ENCODE peak calls at places on chromosomes 11 and 22, in ten cellular contexts. T is sigmoid colon, V is tibial nerve, E is prostate gland, H is HCT116, Z is Peyer's patch, Q is ovary, P is adrenal gland, X is heart left ventricle, R is stomach. I is an unnamed sample.

GRCh38 chr22:17369553-17370035 is 334 bp downstream of the CECR2 start:
- DNase-seq in T (no peak), R (no peak), E (no peak), P (peak), X (peak), V (no peak), H (no peak), Z (peak), Q (peak), I (peak)

GRCh38 chr11:86214710-86215109 is 29.8 kb upstream of the EED start:
- DNase-seq in T (no peak), X (no peak), E (no peak), Z (no peak), Q (no peak), H (no peak), R (no peak), P (no peak), V (no peak), I (no peak)

GRCh38 chr22:22546490-22546889 is 12.6 kb downstream of the PRAME start:
- DNase-seq in E (no peak), H (no peak), T (no peak), Q (no peak), V (peak), P (peak), X (peak), R (no peak), Z (no peak), I (no peak)

GRCh38 chr22:38943181-38943580 is 14.2 kb upstream of the APOBEC3A start:
- DNase-seq in H (no peak), E (no peak), Q (no peak), T (no peak), R (peak), Z (peak), V (no peak), P (no peak), X (no peak), I (peak)

GRCh38 chr11:124798991-124799383 is 1.2 kb downstream of the MSANTD2 start:
- DNase-seq in H (no peak), P (no peak), Q (no peak), T (no peak), R (no peak), X (no peak), Z (no peak), V (no peak), E (no peak), I (peak)

GRCh38 chr11:46247664-46248063 is 29.8 kb upstream of the CREB3L1 start:
- DNase-seq in R (peak), T (no peak), P (peak), X (no peak), E (peak), Z (peak), Q (no peak), H (peak), V (no peak), I (peak)

GRCh38 chr11:5192738-5193137 is 7.7 kb downstream of the OR51V1 start:
- DNase-seq in H (no peak), Z (no peak), V (no peak), R (no peak), P (no peak), T (no peak), E (no peak), X (no peak), Q (no peak), I (no peak)

GRCh38 chr11:79413258-79413657 is 27.6 kb downstream of the TENM4 start:
- DNase-seq in R (peak), Q (peak), P (peak), X (peak), H (no peak), V (peak), E (no peak), Z (peak), T (peak), I (peak)

GRCh38 chr22:43113516-43114251 is 3.1 kb downstream of the BIK start:
- DNase-seq in T (no peak), V (no peak), E (peak), H (no peak), X (no peak), Q (no peak), Z (no peak), P (no peak), R (peak), I (peak)

GRCh38 chr11:128720522-128720985 is 26.7 kb downstream of the FLI1 start:
- DNase-seq in X (no peak), Z (peak), P (no peak), V (no peak), T (no peak), Q (no peak), R (peak), H (no peak), E (no peak), I (peak)

GRCh38 chr11:110859998-110860397 is 147.8 kb upstream of the ARHGAP20 start:
- DNase-seq in R (no peak), P (no peak), V (no peak), X (no peak), Q (no peak), H (no peak), Z (peak), E (no peak), T (no peak), I (peak)

GRCh38 chr22:42316988-42317387 is 46.5 kb upstream of the TCF20 start:
- DNase-seq in T (peak), X (peak), Z (peak), Q (no peak), E (peak), V (peak), R (peak), P (no peak), H (no peak), I (peak)

GRCh38 chr11:65524747-65525658 is at the start of gene SCYL1:
- DNase-seq in T (peak), V (peak), R (peak), Q (peak), E (peak), Z (peak), H (no peak), X (peak), P (peak), I (peak)

GRCh38 chr11:45145421-45146071 is 893 bp upstream of the PRDM11 start:
- DNase-seq in E (no peak), V (peak), P (peak), H (no peak), Q (peak), Z (peak), T (peak), X (peak), R (peak), I (peak)

GRCh38 chr11:124943242-124943641 is 7.4 kb upstream of the HEPACAM start:
- DNase-seq in E (no peak), R (no peak), P (no peak), Q (no peak), X (no peak), H (no peak), T (no peak), Z (no peak), V (no peak), I (no peak)

GRCh38 chr11:108926522-108927380 is 261.9 kb downstream of the DDX10 start:
- DNase-seq in V (no peak), H (no peak), T (no peak), R (no peak), X (no peak), Q (no peak), E (no peak), Z (no peak), P (no peak), I (no peak)

GRCh38 chr11:72780291-72781062 is 13.4 kb downstream of the STARD10 start:
- DNase-seq in H (no peak), V (no peak), Q (no peak), R (no peak), T (no peak), P (no peak), E (no peak), Z (no peak), X (no peak), I (peak)

GRCh38 chr11:78676026-78676557 is 101.4 kb upstream of the NARS2 start:
- DNase-seq in Z (no peak), R (no peak), X (no peak), Q (no peak), E (no peak), P (no peak), V (no peak), T (peak), H (no peak), I (no peak)

GRCh38 chr11:122696662-122697061 is 41.1 kb downstream of the UBASH3B start:
- DNase-seq in T (no peak), P (no peak), R (no peak), X (no peak), H (no peak), V (no peak), E (no peak), Q (no peak), Z (peak), I (no peak)

GRCh38 chr11:72840780-72841179 is 26.6 kb downstream of the ATG16L2 start:
- DNase-seq in P (no peak), X (no peak), T (no peak), Q (no peak), E (no peak), R (no peak), Z (no peak), H (no peak), V (no peak), I (no peak)

GRCh38 chr11:15987044-15987443 is 369.3 kb downstream of the SOX6 start:
- DNase-seq in P (no peak), E (no peak), V (no peak), Q (no peak), Z (no peak), X (no peak), T (no peak), H (no peak), R (no peak), I (no peak)

GRCh38 chr11:128904872-128905344 is 13.8 kb downstream of the KCNJ5 start:
- DNase-seq in R (no peak), T (no peak), P (peak), X (peak), H (no peak), E (peak), Z (peak), Q (no peak), V (no peak), I (peak)

GRCh38 chr11:110716361-110716760 is 4.1 kb upstream of the ARHGAP20 start:
- DNase-seq in Z (no peak), X (no peak), P (no peak), T (no peak), V (no peak), E (no peak), Q (no peak), R (no peak), H (no peak), I (no peak)

GRCh38 chr11:58928691-58929090 is 10.6 kb upstream of the GLYATL1 start:
- DNase-seq in P (no peak), X (no peak), V (no peak), Z (no peak), R (no peak), E (no peak), H (no peak), Q (no peak), T (no peak), I (no peak)

GRCh38 chr11:19419813-19420212 is 179.1 kb upstream of the E2F8 start:
- DNase-seq in P (no peak), E (no peak), R (no peak), V (peak), Q (no peak), H (no peak), Z (no peak), X (no peak), T (no peak), I (no peak)

GRCh38 chr22:17629167-17629489 is 579 bp upstream of the ATP6V1E1 start:
- DNase-seq in Z (no peak), H (no peak), X (no peak), Q (no peak), E (no peak), T (no peak), V (no peak), R (no peak), P (no peak), I (no peak)

GRCh38 chr11:66317322-66317765 is 500 bp upstream of the CD248 start:
- DNase-seq in X (peak), V (peak), Z (peak), R (no peak), E (no peak), H (no peak), T (peak), Q (peak), P (no peak), I (no peak)

GRCh38 chr22:29949872-29950271 is 66.9 kb downstream of the MTMR3 start:
- DNase-seq in Z (no peak), T (no peak), H (no peak), Q (no peak), V (no peak), E (no peak), X (no peak), R (no peak), P (no peak), I (no peak)

GRCh38 chr22:44894321-44894720 is 115.5 kb downstream of the PHF21B start:
- DNase-seq in E (no peak), H (no peak), V (no peak), R (no peak), X (no peak), Z (peak), Q (no peak), P (no peak), T (no peak), I (no peak)

GRCh38 chr11:102599642-102600261 is 25.4 kb downstream of the MMP20 start:
- DNase-seq in T (no peak), V (no peak), Z (no peak), X (no peak), H (peak), R (no peak), P (peak), Q (no peak), E (no peak), I (no peak)

GRCh38 chr11:27934830-27935145 is 173.2 kb downstream of the KIF18A start:
- DNase-seq in Z (no peak), V (no peak), E (no peak), X (no peak), H (peak), R (no peak), P (no peak), Q (no peak), T (no peak), I (no peak)

GRCh38 chr11:4523666-4524065 is 21.3 kb upstream of the OR52M1 start:
- DNase-seq in E (no peak), T (no peak), Z (no peak), R (no peak), H (no peak), X (no peak), P (no peak), V (no peak), Q (no peak), I (no peak)

GRCh38 chr11:91066648-91067047 is 843.8 kb upstream of the CHORDC1 start:
- DNase-seq in T (no peak), Z (no peak), H (no peak), R (no peak), Q (no peak), E (no peak), V (no peak), P (no peak), X (no peak), I (no peak)

GRCh38 chr22:29071261-29072045 is 1.4 kb upstream of the KREMEN1 start:
- DNase-seq in P (no peak), V (no peak), E (peak), H (no peak), R (peak), Z (peak), T (peak), Q (peak), X (peak), I (peak)

GRCh38 chr11:11215944-11216343 is 137.1 kb downstream of the CSNK2A3 start:
- DNase-seq in R (no peak), Q (no peak), X (no peak), E (no peak), T (no peak), Z (no peak), P (no peak), V (no peak), H (no peak), I (no peak)

GRCh38 chr11:59841514-59841913 is 3.8 kb downstream of the CBLIF start:
- DNase-seq in X (no peak), H (no peak), E (no peak), T (no peak), Z (no peak), Q (no peak), R (no peak), V (no peak), P (no peak), I (no peak)

GRCh38 chr22:27799334-27800249 is 2.0 kb downstream of the MN1 start:
- DNase-seq in E (no peak), V (no peak), P (no peak), Q (peak), H (no peak), Z (no peak), X (peak), T (no peak), R (peak), I (no peak)

GRCh38 chr22:27801197-27801615 is 350 bp downstream of the MN1 start:
- DNase-seq in T (no peak), Z (no peak), P (peak), X (peak), Q (no peak), H (no peak), E (no peak), V (no peak), R (peak), I (peak)

GRCh38 chr22:27802389-27803079 is 978 bp upstream of the MN1 start:
- DNase-seq in Q (no peak), V (no peak), H (no peak), E (no peak), T (no peak), R (no peak), Z (no peak), P (no peak), X (no peak), I (no peak)

GRCh38 chr22:27800250-27801131 is 1.1 kb downstream of the MN1 start:
- DNase-seq in Z (no peak), Q (peak), X (peak), T (no peak), V (no peak), R (no peak), H (no peak), P (no peak), E (no peak), I (no peak)

DNA sequence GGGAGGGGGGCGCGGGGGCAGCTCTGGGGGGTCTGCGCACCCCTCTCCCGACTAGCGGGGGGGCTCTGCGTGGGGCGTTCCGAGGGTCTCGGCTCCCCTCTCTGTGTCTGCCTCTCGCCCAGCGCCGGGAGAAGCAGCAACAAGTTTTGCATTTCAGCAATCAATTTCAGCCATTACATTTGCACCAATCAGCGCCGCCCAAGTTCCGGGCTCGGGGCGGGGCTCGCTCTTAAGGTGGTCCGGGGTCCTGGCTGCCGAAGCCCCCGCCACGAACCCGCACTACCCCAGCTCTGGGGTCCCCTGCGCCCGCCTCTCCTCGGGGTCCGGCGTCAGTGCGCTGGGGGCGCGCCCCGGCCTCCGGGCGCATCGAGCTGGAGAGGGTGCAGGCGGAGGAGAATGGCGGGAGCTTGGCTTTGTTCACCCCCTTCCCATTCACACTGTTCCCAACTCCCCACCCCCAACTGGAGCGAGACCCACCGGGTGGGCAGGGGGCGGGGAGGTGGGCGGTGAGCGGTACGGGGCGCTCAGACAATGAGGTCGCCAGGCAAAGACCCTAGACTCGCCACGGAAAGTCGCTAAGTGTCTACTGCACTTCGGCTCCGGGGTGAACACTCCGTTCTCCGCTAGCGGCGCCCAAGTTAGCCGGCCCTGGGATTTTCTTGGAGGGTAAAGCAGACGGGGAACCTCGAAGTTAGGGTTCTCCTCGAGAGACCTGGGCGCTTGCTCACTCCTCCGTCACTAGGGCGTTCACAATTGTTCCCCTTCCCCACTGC is at the start of gene MN1:
- DNase-seq in R (peak), Z (peak), T (no peak), E (no peak), H (no peak), P (peak), X (peak), V (peak), Q (peak), I (peak)
- TF ChIP-seq CTCF in R (no peak), Z (no peak), T (no peak), E (no peak), H (no peak), P (no peak), X (no peak), V (no peak), Q (no peak), I (no peak)

GRCh38 chr22:33896154-33896800 is 24.0 kb downstream of the LARGE1 start:
- DNase-seq in T (no peak), Q (no peak), R (no peak), X (no peak), H (no peak), E (no peak), V (no peak), P (no peak), Z (peak), I (no peak)

GRCh38 chr22:33898121-33898520 is 22.2 kb downstream of the LARGE1 start:
- DNase-seq in R (no peak), T (no peak), Q (no peak), Z (no peak), V (no peak), P (no peak), X (no peak), H (no peak), E (no peak), I (no peak)

GRCh38 chr22:33896801-33897620 is 23.3 kb downstream of the LARGE1 start:
- DNase-seq in X (no peak), H (no peak), E (no peak), T (no peak), R (no peak), Q (no peak), Z (no peak), V (no peak), P (peak), I (no peak)

GRCh38 chr22:33895444-33895843 is 24.8 kb downstream of the LARGE1 start:
- DNase-seq in X (no peak), V (no peak), Z (no peak), R (no peak), T (no peak), Q (no peak), P (no peak), H (no peak), E (no peak), I (no peak)

DNA sequence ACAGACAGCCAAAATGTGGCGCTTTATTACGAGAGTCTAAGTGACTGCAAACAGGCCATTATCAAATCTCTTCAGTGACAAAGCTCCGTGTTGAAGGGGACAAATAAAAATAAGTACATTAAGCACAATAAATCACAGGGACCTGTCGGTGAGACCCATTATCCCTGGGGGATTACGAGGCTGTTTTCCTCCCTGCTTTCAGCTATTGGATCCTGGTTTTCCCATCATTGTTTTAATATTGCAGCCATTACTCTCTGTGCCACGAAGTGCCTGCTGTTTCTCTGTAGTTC is 22.7 kb downstream of the LARGE1 start:
- DNase-seq in Q (no peak), T (no peak), E (no peak), Z (no peak), P (no peak), X (no peak), R (no peak), V (no peak), H (no peak), I (no peak)
- H3K27ac ChIP-seq in Q (no peak), T (peak), E (no peak), Z (no peak), P (no peak), X (peak), R (no peak), V (no peak), H (no peak), I (peak)

GRCh38 chr11:61814242-61814957 is 2.4 kb downstream of the FADS1 start:
- DNase-seq in E (no peak), Z (no peak), X (peak), R (no peak), V (peak), Q (no peak), H (peak), P (peak), T (no peak), I (peak)
- TF ChIP-seq POLR2A in E (no peak), Z (no peak), X (no peak), R (no peak), V (no peak), Q (no peak), H (peak), P (no peak), T (no peak), I (no peak)

DNA sequence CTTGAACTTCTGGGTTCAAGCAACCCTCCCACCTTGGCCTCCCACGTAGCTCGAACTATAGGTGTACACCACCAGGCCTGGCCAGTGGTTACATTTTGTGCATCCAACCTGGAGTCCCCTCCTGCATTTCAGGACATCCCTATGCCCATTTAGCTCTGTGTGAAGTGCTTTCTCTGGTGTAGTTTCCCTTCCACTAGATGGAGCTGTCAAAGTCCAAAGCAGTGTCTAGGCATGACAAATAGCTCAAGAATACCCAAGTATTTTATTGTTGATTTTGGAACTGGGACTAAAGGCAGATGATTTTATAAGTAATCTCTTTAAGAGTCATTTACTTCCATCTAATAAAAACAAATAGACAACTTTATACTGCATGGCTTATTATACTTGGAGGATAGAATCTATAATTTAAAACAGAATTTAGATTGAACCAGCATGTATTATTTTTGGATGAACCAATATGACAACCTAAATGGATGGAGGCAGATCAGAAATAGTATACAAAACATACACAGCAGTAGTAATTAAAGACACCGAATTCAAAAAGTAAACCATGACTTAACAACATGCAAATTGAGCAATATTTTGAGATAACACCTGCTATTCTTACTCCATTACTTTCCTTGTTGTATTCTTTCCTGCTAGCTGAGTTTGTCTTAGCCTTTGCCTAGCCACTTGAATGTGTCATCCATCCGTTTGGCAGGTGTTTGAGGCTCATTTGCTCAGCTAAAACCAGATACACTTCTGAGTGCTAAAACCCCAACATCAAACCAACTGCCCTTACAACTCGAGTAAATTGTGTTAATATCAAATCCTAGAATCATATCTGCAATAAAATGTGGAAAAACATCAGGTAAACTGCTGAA is 37.7 kb downstream of the EIF4ENIF1 start:
- DNase-seq in P (no peak), Q (no peak), E (no peak), V (no peak), R (no peak), T (no peak), H (peak), X (no peak), Z (no peak), I (no peak)
- TF ChIP-seq CTCF in P (peak), Q (no peak), E (peak), V (no peak), R (peak), T (no peak), H (peak), X (peak), Z (peak), I (peak)

I was measured in transverse colon.